ENCODE peak calls at places on chromosomes 1 and 21, in six cellular contexts. One of them, this sample, is unnamed.

GRCh38 chr1:51833700-51834099 is 44.8 kb downstream of the NRDC start:
- DNase-seq in H1: no peak
- DNase-seq in WTC11: no peak
- DNase-seq in K562: no peak
- DNase-seq in A549: no peak
- DNase-seq in HepG2: no peak
- DNase-seq in this sample: no peak

GRCh38 chr1:173405758-173406344 is 71.3 kb upstream of the PRDX6 start:
- DNase-seq in WTC11: no peak
- DNase-seq in K562: no peak
- DNase-seq in H1: no peak
- DNase-seq in A549: no peak
- DNase-seq in HepG2: no peak
- DNase-seq in this sample: no peak

GRCh38 chr21:45454081-45454923 is 49.3 kb downstream of the COL18A1 start:
- DNase-seq in HepG2: no peak
- DNase-seq in WTC11: no peak
- DNase-seq in K562: no peak
- DNase-seq in H1: no peak
- DNase-seq in A549: no peak
- DNase-seq in this sample: no peak

GRCh38 chr1:177809844-177810243 is 160.0 kb downstream of the SEC16B start:
- DNase-seq in H1: no peak
- DNase-seq in HepG2: no peak
- DNase-seq in WTC11: no peak
- DNase-seq in K562: no peak
- DNase-seq in A549: no peak
- DNase-seq in this sample: no peak

GRCh38 chr21:38743772-38744529 is 61.8 kb upstream of the ETS2 start:
- DNase-seq in WTC11: no peak
- DNase-seq in HepG2: no peak
- DNase-seq in K562: no peak
- DNase-seq in H1: no peak
- DNase-seq in A549: no peak
- DNase-seq in this sample: peak

GRCh38 chr1:18341291-18342058 is 139.3 kb upstream of the KLHDC7A start:
- DNase-seq in K562: no peak
- DNase-seq in A549: no peak
- DNase-seq in H1: no peak
- DNase-seq in HepG2: no peak
- DNase-seq in WTC11: no peak
- DNase-seq in this sample: no peak

GRCh38 chr1:115188680-115189395 is 99.5 kb upstream of the TSPAN2 start:
- DNase-seq in H1: no peak
- DNase-seq in WTC11: no peak
- DNase-seq in A549: no peak
- DNase-seq in K562: no peak
- DNase-seq in HepG2: no peak
- DNase-seq in this sample: no peak

GRCh38 chr1:66246371-66247262 is 287.3 kb upstream of the SGIP1 start:
- DNase-seq in H1: no peak
- DNase-seq in HepG2: no peak
- DNase-seq in A549: no peak
- DNase-seq in WTC11: no peak
- DNase-seq in K562: no peak
- DNase-seq in this sample: no peak

GRCh38 chr1:42490237-42490636 is 27.2 kb downstream of the CCDC30 start:
- DNase-seq in HepG2: no peak
- DNase-seq in WTC11: no peak
- DNase-seq in K562: no peak
- DNase-seq in H1: no peak
- DNase-seq in A549: no peak
- DNase-seq in this sample: no peak

GRCh38 chr1:99598738-99599411 is 47.0 kb upstream of the PALMD start:
- DNase-seq in WTC11: no peak
- DNase-seq in A549: no peak
- DNase-seq in K562: peak
- DNase-seq in H1: no peak
- DNase-seq in HepG2: no peak
- DNase-seq in this sample: peak

GRCh38 chr21:36780861-36781260 is 81.9 kb downstream of the SIM2 start:
- DNase-seq in H1: no peak
- DNase-seq in WTC11: no peak
- DNase-seq in HepG2: no peak
- DNase-seq in A549: no peak
- DNase-seq in K562: no peak
- DNase-seq in this sample: no peak

GRCh38 chr1:84083321-84083720 is 60.8 kb upstream of the PRKACB start:
- DNase-seq in K562: no peak
- DNase-seq in WTC11: no peak
- DNase-seq in H1: no peak
- DNase-seq in HepG2: no peak
- DNase-seq in A549: no peak
- DNase-seq in this sample: no peak

GRCh38 chr1:228902781-228903572 is 167.7 kb downstream of the RHOU start:
- DNase-seq in HepG2: peak
- DNase-seq in WTC11: no peak
- DNase-seq in K562: no peak
- DNase-seq in A549: peak
- DNase-seq in H1: no peak
- DNase-seq in this sample: peak

GRCh38 chr1:85577421-85578320 is 2.9 kb upstream of the CCN1 start:
- DNase-seq in HepG2: no peak
- DNase-seq in A549: no peak
- DNase-seq in WTC11: no peak
- DNase-seq in H1: no peak
- DNase-seq in K562: no peak
- DNase-seq in this sample: peak
- TF ChIP-seq JUN in HepG2: no peak
- TF ChIP-seq JUN in A549: no peak
- TF ChIP-seq JUN in WTC11: no peak
- TF ChIP-seq JUN in H1: no peak
- TF ChIP-seq JUN in K562: no peak
- TF ChIP-seq JUN in this sample: no peak

GRCh38 chr1:67978988-67979516 is 71.4 kb downstream of the DIRAS3 start:
- DNase-seq in A549: peak
- DNase-seq in WTC11: no peak
- DNase-seq in HepG2: peak
- DNase-seq in H1: no peak
- DNase-seq in K562: no peak
- DNase-seq in this sample: peak
- TF ChIP-seq JUN in A549: peak
- TF ChIP-seq JUN in WTC11: no peak
- TF ChIP-seq JUN in HepG2: no peak
- TF ChIP-seq JUN in H1: no peak
- TF ChIP-seq JUN in K562: no peak
- TF ChIP-seq JUN in this sample: no peak

GRCh38 chr1:27872802-27873665 is 690 bp downstream of the THEMIS2 start:
- DNase-seq in A549: no peak
- DNase-seq in HepG2: no peak
- DNase-seq in WTC11: peak
- DNase-seq in H1: no peak
- DNase-seq in K562: peak
- DNase-seq in this sample: peak
- TF ChIP-seq JUN in A549: no peak
- TF ChIP-seq JUN in HepG2: no peak
- TF ChIP-seq JUN in WTC11: no peak
- TF ChIP-seq JUN in H1: no peak
- TF ChIP-seq JUN in K562: no peak
- TF ChIP-seq JUN in this sample: no peak

GRCh38 chr1:205986291-205986690 is 16.9 kb downstream of the RAB7B start:
- DNase-seq in A549: no peak
- DNase-seq in K562: no peak
- DNase-seq in HepG2: no peak
- DNase-seq in H1: no peak
- DNase-seq in WTC11: no peak
- DNase-seq in this sample: no peak

GRCh38 chr1:205983925-205984725 is 19.1 kb downstream of the RAB7B start:
- DNase-seq in WTC11: peak
- DNase-seq in A549: peak
- DNase-seq in H1: no peak
- DNase-seq in K562: peak
- DNase-seq in HepG2: peak
- DNase-seq in this sample: peak

GRCh38 chr1:205985330-205986005 is 17.7 kb downstream of the RAB7B start:
- DNase-seq in HepG2: peak
- DNase-seq in A549: no peak
- DNase-seq in WTC11: no peak
- DNase-seq in H1: no peak
- DNase-seq in K562: no peak
- DNase-seq in this sample: no peak

GRCh38 chr1:205988585-205988995 is 14.6 kb downstream of the RAB7B start:
- DNase-seq in WTC11: no peak
- DNase-seq in A549: no peak
- DNase-seq in K562: no peak
- DNase-seq in HepG2: no peak
- DNase-seq in H1: no peak
- DNase-seq in this sample: peak

GRCh38 chr1:205986848-205987247 is 16.3 kb downstream of the RAB7B start:
- DNase-seq in H1: no peak
- DNase-seq in A549: no peak
- DNase-seq in K562: no peak
- DNase-seq in WTC11: no peak
- DNase-seq in HepG2: no peak
- DNase-seq in this sample: no peak
- TF ChIP-seq JUN in H1: no peak
- TF ChIP-seq JUN in A549: no peak
- TF ChIP-seq JUN in K562: no peak
- TF ChIP-seq JUN in WTC11: no peak
- TF ChIP-seq JUN in HepG2: no peak
- TF ChIP-seq JUN in this sample: no peak

GRCh38 chr21:31117046-31117916 is 79.0 kb upstream of the KRTAP19-8 start:
- DNase-seq in K562: no peak
- DNase-seq in HepG2: no peak
- DNase-seq in H1: no peak
- DNase-seq in A549: peak
- DNase-seq in WTC11: no peak
- DNase-seq in this sample: no peak
- TF ChIP-seq JUN in K562: no peak
- TF ChIP-seq JUN in HepG2: no peak
- TF ChIP-seq JUN in H1: no peak
- TF ChIP-seq JUN in A549: no peak
- TF ChIP-seq JUN in WTC11: no peak
- TF ChIP-seq JUN in this sample: peak

GRCh38 chr1:29431138-29431537 is 194.8 kb downstream of the PTPRU start:
- DNase-seq in H1: no peak
- DNase-seq in WTC11: no peak
- DNase-seq in A549: no peak
- DNase-seq in HepG2: no peak
- DNase-seq in K562: no peak
- DNase-seq in this sample: no peak
- TF ChIP-seq JUN in H1: no peak
- TF ChIP-seq JUN in WTC11: no peak
- TF ChIP-seq JUN in A549: no peak
- TF ChIP-seq JUN in HepG2: no peak
- TF ChIP-seq JUN in K562: no peak
- TF ChIP-seq JUN in this sample: no peak

GRCh38 chr1:210516092-210516491 is 187.4 kb downstream of the HHAT start:
- DNase-seq in HepG2: no peak
- DNase-seq in WTC11: no peak
- DNase-seq in K562: no peak
- DNase-seq in A549: no peak
- DNase-seq in H1: no peak
- DNase-seq in this sample: no peak
- TF ChIP-seq JUN in HepG2: no peak
- TF ChIP-seq JUN in WTC11: no peak
- TF ChIP-seq JUN in K562: no peak
- TF ChIP-seq JUN in A549: no peak
- TF ChIP-seq JUN in H1: no peak
- TF ChIP-seq JUN in this sample: no peak

DNA sequence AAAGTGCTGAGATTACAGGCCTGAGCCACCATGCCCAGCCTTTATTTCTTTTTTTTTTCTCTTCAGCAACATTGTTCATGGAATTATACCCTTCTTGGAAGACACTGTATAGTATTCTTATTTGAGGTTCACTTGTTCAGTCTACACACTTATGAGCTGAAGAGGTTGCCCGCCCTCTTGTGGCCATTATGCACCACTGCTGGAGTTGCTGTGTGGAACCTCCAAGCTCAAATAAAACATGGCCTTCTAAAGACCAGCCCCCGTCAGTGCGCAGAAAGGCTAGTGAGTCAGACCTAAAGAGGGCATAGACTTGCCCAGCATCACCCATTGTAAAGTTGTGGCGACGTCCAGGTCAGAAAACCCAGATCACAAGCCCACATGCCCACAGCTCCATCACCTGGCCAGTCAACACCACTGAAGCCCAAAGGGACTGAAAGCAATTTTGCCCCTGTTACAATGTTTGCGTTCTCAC is 20.4 kb downstream of the LURAP1 start:
- DNase-seq in A549: peak
- DNase-seq in H1: no peak
- DNase-seq in WTC11: peak
- DNase-seq in HepG2: peak
- DNase-seq in K562: peak
- DNase-seq in this sample: peak
- TF ChIP-seq JUN in A549: no peak
- TF ChIP-seq JUN in H1: no peak
- TF ChIP-seq JUN in WTC11: no peak
- TF ChIP-seq JUN in HepG2: no peak
- TF ChIP-seq JUN in K562: no peak
- TF ChIP-seq JUN in this sample: no peak